ENCODE peak calls at places on chromosome 3, in seven cellular contexts. O, J, W, G, V, M and Y are unnamed samples.

GRCh38 chr3:168398371-168399030 is 302.8 kb upstream of the GOLIM4 start:
- DNase-seq in J (no peak), V (no peak), G (no peak), W (no peak), O (no peak), M (no peak), Y (peak)

GRCh38 chr3:114722530-114722929 is 424.6 kb downstream of the ZBTB20 start:
- DNase-seq in G (no peak), M (no peak), O (no peak), W (no peak), J (no peak), V (no peak), Y (no peak)

GRCh38 chr3:50316657-50317242 is 5.8 kb downstream of the HYAL2 start:
- DNase-seq in O (peak), W (no peak), M (peak), J (no peak), G (peak), V (peak), Y (peak)

GRCh38 chr3:124634210-124635168 is 95.8 kb upstream of the UMPS start:
- DNase-seq in M (peak), J (no peak), W (no peak), O (no peak), G (no peak), V (no peak), Y (no peak)

GRCh38 chr3:51966941-51967383 is 292 bp downstream of the PCBP4 start:
- DNase-seq in O (no peak), W (no peak), V (no peak), J (no peak), G (no peak), M (no peak), Y (no peak)

GRCh38 chr3:135803291-135803690 is 162.2 kb upstream of the PPP2R3A start:
- DNase-seq in W (no peak), M (no peak), O (no peak), V (no peak), G (no peak), J (no peak), Y (no peak)

GRCh38 chr3:20097015-20097414 is 56.8 kb downstream of the KAT2B start:
- DNase-seq in M (no peak), V (no peak), J (no peak), G (no peak), O (no peak), W (no peak), Y (no peak)

GRCh38 chr3:45223889-45224730 is 2.0 kb downstream of the TMEM158 start:
- DNase-seq in O (no peak), V (no peak), W (no peak), M (no peak), J (no peak), G (peak), Y (no peak)